ENCODE peak calls at places on chromosomes 3 and 15, in nine cellular contexts. K, Z, V, X, R, U, S, D and E are unnamed samples.

GRCh38 chr15:64653757-64654156 is 121.6 kb downstream of the RBPMS2 start:
- DNase-seq in K (no peak), Z (no peak), V (peak; percentile 57), X (no peak), R (no peak), U (peak; percentile 11), S (no peak), D (no peak), E (no peak)

GRCh38 chr3:48215876-48216275 is 7.4 kb upstream of the CAMP start:
- DNase-seq in K (no peak), Z (no peak), V (peak; percentile 29), X (no peak), R (no peak), U (no peak), S (no peak), D (no peak), E (no peak)

GRCh38 chr15:43492266-43492665 is 690 bp downstream of the TP53BP1 start:
- DNase-seq in K (no peak), Z (no peak), V (no peak), X (no peak), R (no peak), U (no peak), S (no peak), D (no peak), E (no peak)

GRCh38 chr15:43465105-43465504 is 27.9 kb downstream of the TP53BP1 start:
- DNase-seq in K (peak; percentile 78), Z (no peak), V (peak; percentile 92), X (no peak), R (no peak), U (peak; percentile 73), S (no peak), D (no peak), E (peak; percentile 37)

GRCh38 chr3:20668411-20668810 is 482.4 kb upstream of the SGO1 start:
- DNase-seq in K (peak; percentile 44), Z (peak; percentile 5), V (no peak), X (no peak), R (no peak), U (peak; percentile 8), S (no peak), D (no peak), E (peak; percentile 47)

GRCh38 chr3:11290743-11291680 is 18.8 kb downstream of the ATG7 start:
- DNase-seq in K (peak; percentile 82), Z (no peak), V (peak; percentile 58), X (no peak), R (no peak), U (peak; percentile 56), S (no peak), D (no peak), E (peak; percentile 76)

GRCh38 chr15:75866916-75867315 is 23.7 kb downstream of the UBE2Q2 start:
- DNase-seq in K (no peak), Z (no peak), V (no peak), X (no peak), R (no peak), U (no peak), S (no peak), D (no peak), E (no peak)

GRCh38 chr3:124969963-124970722 is 35.6 kb upstream of the MUC13 start:
- DNase-seq in K (no peak), Z (no peak), V (no peak), X (no peak), R (no peak), U (no peak), S (no peak), D (no peak), E (no peak)

GRCh38 chr3:82143661-82144405 is 382.4 kb upstream of the GBE1 start:
- DNase-seq in K (no peak), Z (no peak), V (no peak), X (no peak), R (no peak), U (peak; percentile 14), S (no peak), D (no peak), E (peak; percentile 2)

GRCh38 chr15:89801471-89802205 is 13.0 kb downstream of the ANPEP start:
- DNase-seq in K (no peak), Z (no peak), V (no peak), X (no peak), R (no peak), U (no peak), S (no peak), D (no peak), E (no peak)

GRCh38 chr15:52295421-52295991 is at the start of gene MYO5C:
- DNase-seq in K (peak; percentile 13), Z (peak; percentile 88), V (no peak), X (peak; percentile 69), R (no peak), U (peak; percentile 91), S (no peak), D (no peak), E (no peak)

GRCh38 chr3:61617041-61617440 is 55.7 kb downstream of the PTPRG start:
- DNase-seq in K (no peak), Z (no peak), V (peak; percentile 9), X (no peak), R (no peak), U (no peak), S (no peak), D (no peak), E (no peak)

GRCh38 chr15:25179673-25180511 is 225.1 kb downstream of the SNRPN start:
- DNase-seq in K (no peak), Z (no peak), V (no peak), X (no peak), R (no peak), U (no peak), S (no peak), D (no peak), E (no peak)

GRCh38 chr3:13703071-13703470 is 154.1 kb downstream of the FBLN2 start:
- DNase-seq in K (no peak), Z (no peak), V (no peak), X (no peak), R (no peak), U (no peak), S (no peak), D (no peak), E (no peak)

GRCh38 chr3:10655131-10655530 is 149.7 kb upstream of the ATP2B2 start:
- DNase-seq in K (no peak), Z (no peak), V (no peak), X (no peak), R (no peak), U (no peak), S (no peak), D (no peak), E (no peak)

GRCh38 chr3:134312873-134313838 is 61.1 kb downstream of the AMOTL2 start:
- DNase-seq in K (peak; percentile 86), Z (peak; percentile 86), V (peak; percentile 82), X (peak; percentile 64), R (no peak), U (no peak), S (no peak), D (no peak), E (no peak)

GRCh38 chr15:85581495-85581894 is 201.1 kb downstream of the AKAP13 start:
- DNase-seq in K (no peak), Z (no peak), V (no peak), X (no peak), R (no peak), U (no peak), S (no peak), D (no peak), E (no peak)

GRCh38 chr3:30492581-30493192 is 113.7 kb upstream of the TGFBR2 start:
- DNase-seq in K (peak; percentile 62), Z (no peak), V (peak; percentile 60), X (peak; percentile 72), R (no peak), U (peak; percentile 40), S (no peak), D (no peak), E (no peak)

GRCh38 chr15:23797747-23798157 is 110.6 kb upstream of the NDN start:
- DNase-seq in K (no peak), Z (no peak), V (no peak), X (no peak), R (no peak), U (no peak), S (no peak), D (no peak), E (no peak)

GRCh38 chr3:152554980-152555379 is 280.0 kb upstream of the P2RY1 start:
- DNase-seq in K (no peak), Z (no peak), V (peak; percentile 82), X (no peak), R (no peak), U (peak; percentile 85), S (no peak), D (no peak), E (peak; percentile 24)

GRCh38 chr3:51400169-51400568 is 9.1 kb downstream of the RBM15B start:
- DNase-seq in K (no peak), Z (no peak), V (no peak), X (peak; percentile 26), R (no peak), U (no peak), S (no peak), D (no peak), E (no peak)

GRCh38 chr3:38054166-38054991 is 15.4 kb downstream of the DLEC1 start:
- DNase-seq in K (peak; percentile 44), Z (no peak), V (no peak), X (no peak), R (no peak), U (no peak), S (no peak), D (no peak), E (no peak)

GRCh38 chr3:17753271-17753992 is 11.0 kb upstream of the TBC1D5 start:
- DNase-seq in K (no peak), Z (no peak), V (peak; percentile 86), X (no peak), R (no peak), U (no peak), S (no peak), D (no peak), E (no peak)

GRCh38 chr15:52080031-52080430 is 32.5 kb downstream of the BCL2L10 start:
- DNase-seq in K (no peak), Z (no peak), V (no peak), X (peak; percentile 73), R (no peak), U (peak; percentile 84), S (no peak), D (no peak), E (peak; percentile 80)

GRCh38 chr3:115190747-115191146 is 43.7 kb upstream of the ZBTB20 start:
- DNase-seq in K (no peak), Z (no peak), V (no peak), X (no peak), R (no peak), U (no peak), S (no peak), D (no peak), E (no peak)

GRCh38 chr3:195226900-195227447 is 44.0 kb downstream of the XXYLT1 start:
- DNase-seq in K (no peak), Z (peak; percentile 33), V (no peak), X (no peak), R (no peak), U (no peak), S (peak; percentile 13), D (no peak), E (peak; percentile 23)

GRCh38 chr15:41876689-41877088 is 17.2 kb downstream of the SPTBN5 start:
- DNase-seq in K (no peak), Z (no peak), V (no peak), X (no peak), R (no peak), U (no peak), S (no peak), D (no peak), E (no peak)

GRCh38 chr3:133269393-133269792 is 130.5 kb upstream of the BFSP2 start:
- DNase-seq in K (no peak), Z (no peak), V (no peak), X (no peak), R (no peak), U (no peak), S (no peak), D (no peak), E (no peak)